ENCODE peak calls at places on chromosome 2, in ten cellular contexts. I is stomach, G is endothelial cell of umbilical vein, Y is suprapubic skin, R is prostate gland, Q is spleen, E is HepG2, O is breast epithelium, M is HCT116, U is transverse colon. H is an unnamed sample.

GRCh38 chr2:104434363-104434792 is 419.5 kb upstream of the POU3F3 start:
- DNase-seq in I (peak; percentile 66), G (no peak), Y (no peak), R (peak; percentile 9), Q (no peak), E (no peak), O (no peak), M (no peak), U (peak; percentile 20), H (no peak)

GRCh38 chr2:150410809-150411208 is 76.7 kb downstream of the RND3 start:
- DNase-seq in I (no peak), G (peak; percentile 85), Y (no peak), R (no peak), Q (no peak), E (peak; percentile 35), O (no peak), M (no peak), U (no peak), H (no peak)

GRCh38 chr2:210172219-210172575 is 988 bp upstream of the KANSL1L start:
- DNase-seq in I (no peak), G (no peak), Y (no peak), R (no peak), Q (no peak), E (no peak), O (no peak), M (no peak), U (no peak), H (no peak)

GRCh38 chr2:160657206-160657605 is 163.6 kb upstream of the RBMS1 start:
- DNase-seq in I (no peak), G (no peak), Y (no peak), R (no peak), Q (no peak), E (no peak), O (no peak), M (no peak), U (no peak), H (no peak)

GRCh38 chr2:127623388-127624320 is 22.3 kb upstream of the GPR17 start:
- DNase-seq in I (no peak), G (no peak), Y (peak; percentile 63), R (no peak), Q (peak; percentile 74), E (no peak), O (peak; percentile 45), M (no peak), U (peak; percentile 6), H (peak; percentile 64)

GRCh38 chr2:169285528-169285927 is 76.8 kb downstream of the LRP2 start:
- DNase-seq in I (no peak), G (no peak), Y (no peak), R (no peak), Q (no peak), E (no peak), O (no peak), M (no peak), U (no peak), H (no peak)

GRCh38 chr2:26993768-26994167 is 23.3 kb downstream of the MAPRE3 start:
- DNase-seq in I (no peak), G (no peak), Y (no peak), R (no peak), Q (no peak), E (no peak), O (no peak), M (no peak), U (no peak), H (no peak)

GRCh38 chr2:204051476-204051875 is 114.9 kb downstream of the ICOS start:
- DNase-seq in I (no peak), G (peak; percentile 14), Y (no peak), R (no peak), Q (no peak), E (no peak), O (no peak), M (peak; percentile 15), U (no peak), H (no peak)

GRCh38 chr2:27369471-27370025 is 590 bp downstream of the EIF2B4 start:
- DNase-seq in I (peak; percentile 59), G (no peak), Y (no peak), R (no peak), Q (no peak), E (no peak), O (no peak), M (no peak), U (no peak), H (peak; percentile 84)

GRCh38 chr2:102131564-102131963 is 11.0 kb upstream of the IL1R1 start:
- DNase-seq in I (no peak), G (no peak), Y (no peak), R (no peak), Q (no peak), E (no peak), O (no peak), M (no peak), U (no peak), H (no peak)

GRCh38 chr2:186697536-186697935 is 3.7 kb downstream of the FAM171B start:
- DNase-seq in I (no peak), G (peak; percentile 22), Y (no peak), R (no peak), Q (no peak), E (no peak), O (no peak), M (no peak), U (no peak), H (no peak)

GRCh38 chr2:186704897-186705296 is 11.0 kb downstream of the FAM171B start:
- DNase-seq in I (no peak), G (no peak), Y (no peak), R (no peak), Q (no peak), E (no peak), O (no peak), M (no peak), U (no peak), H (no peak)

GRCh38 chr2:186699742-186700141 is 5.9 kb downstream of the FAM171B start:
- DNase-seq in I (no peak), G (no peak), Y (no peak), R (no peak), Q (no peak), E (no peak), O (no peak), M (no peak), U (no peak), H (no peak)

GRCh38 chr2:186696804-186697203 is 2.9 kb downstream of the FAM171B start:
- DNase-seq in I (no peak), G (no peak), Y (no peak), R (no peak), Q (no peak), E (no peak), O (no peak), M (no peak), U (no peak), H (no peak)

GRCh38 chr2:186702499-186702898 is 8.6 kb downstream of the FAM171B start:
- DNase-seq in I (no peak), G (no peak), Y (no peak), R (no peak), Q (no peak), E (no peak), O (no peak), M (no peak), U (no peak), H (no peak)
- TF ChIP-seq POLR2AphosphoS5 in I (no peak), G (no peak), Y (no peak), R (no peak), Q (no peak), E (no peak), O (no peak), M (no peak), U (no peak), H (no peak)

GRCh38 chr2:156334496-156335478 is 2.3 kb upstream of the NR4A2 start:
- DNase-seq in I (peak; percentile 91), G (peak; percentile 90), Y (peak; percentile 98), R (peak; percentile 90), Q (peak; percentile 94), E (peak; percentile 18), O (peak; percentile 90), M (peak; percentile 79), U (peak; percentile 93), H (peak; percentile 98)
- TF ChIP-seq POLR2A in I (no peak), G (peak; percentile 20), Y (peak; percentile 81), R (peak; percentile 51), Q (no peak), E (no peak), O (peak; percentile 53), M (peak; percentile 8), U (peak; percentile 62), H (peak; percentile 87)

DNA sequence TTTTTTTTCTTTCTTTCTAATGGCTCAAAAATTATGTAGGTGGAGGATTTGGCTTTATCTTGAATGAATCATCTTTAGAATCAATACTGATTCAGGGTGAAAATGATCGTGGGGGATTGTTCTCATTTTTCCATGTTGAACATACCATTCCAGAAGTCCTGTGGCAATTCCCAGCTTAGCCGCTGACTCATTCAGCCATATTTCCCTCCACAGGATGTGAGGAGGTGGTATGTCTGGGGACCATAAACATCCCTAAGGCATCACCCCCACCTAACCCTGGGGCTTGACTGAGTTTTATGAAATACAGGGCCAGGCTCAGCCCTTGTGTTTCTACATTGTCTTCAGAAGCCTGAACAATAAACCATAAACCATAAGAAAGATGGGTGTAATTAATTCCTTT is 92.7 kb upstream of the FN1 start:
- DNase-seq in I (no peak), G (peak; percentile 98), Y (no peak), R (no peak), Q (no peak), E (peak; percentile 64), O (no peak), M (no peak), U (no peak), H (no peak)
- H3K27ac ChIP-seq in I (no peak overlapping the region), G (peak overlapping the region; percentile 99), Y (no peak overlapping the region), R (no peak overlapping the region), Q (no peak overlapping the region), E (no peak overlapping the region), O (no peak overlapping the region), M (no peak overlapping the region), U (no peak overlapping the region), H (no peak overlapping the region)

DNA sequence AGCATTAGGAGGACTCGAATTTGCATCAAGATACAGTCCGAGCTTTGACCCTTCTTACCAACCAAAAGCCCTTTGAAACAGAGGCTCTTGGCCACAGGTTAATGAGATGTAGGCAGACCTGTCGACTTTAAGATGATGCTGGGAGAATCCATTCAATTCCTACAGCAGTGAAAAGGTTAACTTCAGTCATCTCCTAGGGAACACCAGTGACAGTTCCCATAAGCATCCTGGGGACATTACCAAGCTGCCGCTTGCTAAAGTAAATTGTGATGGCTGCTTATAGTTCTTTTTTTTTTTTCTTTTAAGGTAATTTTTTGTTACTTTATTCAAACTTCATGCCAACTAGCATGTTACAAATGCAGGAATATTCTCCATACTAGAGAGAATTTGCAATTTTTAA is 379.4 kb downstream of the SOX11 start:
- DNase-seq in I (no peak), G (no peak), Y (no peak), R (no peak), Q (no peak), E (no peak), O (no peak), M (no peak), U (no peak), H (no peak)
- TF ChIP-seq POLR2AphosphoS5 in I (no peak), G (no peak), Y (no peak), R (no peak), Q (no peak), E (no peak), O (no peak), M (no peak), U (no peak), H (no peak)

GRCh38 chr2:100285691-100286090 is 36.6 kb downstream of the LONRF2 start:
- DNase-seq in I (no peak), G (peak; percentile 85), Y (no peak), R (no peak), Q (no peak), E (no peak), O (no peak), M (peak; percentile 31), U (no peak), H (no peak)
- TF ChIP-seq POLR2A in I (no peak), G (no peak), Y (no peak), R (no peak), Q (no peak), E (no peak), O (no peak), M (no peak), U (no peak), H (no peak)

GRCh38 chr2:96396095-96396494 is 60.5 kb downstream of the NCAPH start:
- DNase-seq in I (no peak), G (no peak), Y (no peak), R (no peak), Q (no peak), E (no peak), O (no peak), M (no peak), U (no peak), H (no peak)
- H3K27ac ChIP-seq in I (no peak overlapping the region), G (no peak overlapping the region), Y (no peak overlapping the region), R (no peak overlapping the region), Q (peak overlapping the region; percentile 39), E (no peak overlapping the region), O (no peak overlapping the region), M (no peak overlapping the region), U (no peak overlapping the region), H (no peak overlapping the region)